ENCODE peak calls at places on chromosomes 5 and 9, in eight cellular contexts. G is H9, S is fibroblast of lung, T is foreskin keratinocyte, K is Panc1, A is suprapubic skin, X is astrocyte, Y is upper lobe of right lung. I is an unnamed sample.

GRCh38 chr5:14672508-14673394 is 8.2 kb downstream of the OTULIN start:
- DNase-seq in G (no peak), S (peak), T (no peak), K (no peak), A (no peak), X (no peak), Y (no peak), I (peak)

GRCh38 chr9:14170973-14171596 is 142.9 kb downstream of the NFIB start:
- DNase-seq in G (no peak), S (peak), T (peak), K (no peak), A (no peak), X (peak), Y (no peak), I (peak)

GRCh38 chr9:122126340-122127333 is 32.9 kb downstream of the NDUFA8 start:
- DNase-seq in G (peak), S (peak), T (peak), K (no peak), A (no peak), X (peak), Y (no peak), I (no peak)

GRCh38 chr5:151079838-151080619 is 805 bp downstream of the TNIP1 start:
- DNase-seq in G (no peak), S (peak), T (peak), K (no peak), A (no peak), X (peak), Y (no peak), I (peak)

GRCh38 chr5:57066921-57067914 is 106.6 kb upstream of the GPBP1 start:
- DNase-seq in G (no peak), S (peak), T (peak), K (no peak), A (no peak), X (peak), Y (no peak), I (peak)

GRCh38 chr5:176750144-176750543 is 60.2 kb upstream of the UNC5A start:
- DNase-seq in G (no peak), S (no peak), T (no peak), K (no peak), A (no peak), X (no peak), Y (peak), I (no peak)

GRCh38 chr5:173094012-173094661 is 38.0 kb downstream of the CREBRF start:
- DNase-seq in G (no peak), S (peak), T (peak), K (no peak), A (no peak), X (peak), Y (no peak), I (peak)

GRCh38 chr9:137106662-137107292 is 7.8 kb downstream of the DPP7 start:
- DNase-seq in G (no peak), S (no peak), T (no peak), K (no peak), A (no peak), X (no peak), Y (no peak), I (no peak)

GRCh38 chr5:157232706-157233105 is 33.2 kb upstream of the CYFIP2 start:
- DNase-seq in G (no peak), S (no peak), T (no peak), K (no peak), A (no peak), X (no peak), Y (no peak), I (no peak)

GRCh38 chr5:131264453-131265200 is 774 bp downstream of the CDC42SE2 start:
- DNase-seq in G (peak), S (peak), T (no peak), K (no peak), A (no peak), X (no peak), Y (peak), I (no peak)

GRCh38 chr5:142851731-142852130 is 81.6 kb downstream of the ARHGAP26 start:
- DNase-seq in G (no peak), S (no peak), T (no peak), K (no peak), A (no peak), X (no peak), Y (no peak), I (no peak)

GRCh38 chr9:135992486-135993408 is 31.6 kb upstream of the UBAC1 start:
- DNase-seq in G (peak), S (peak), T (no peak), K (no peak), A (peak), X (peak), Y (peak), I (peak)

GRCh38 chr9:106296426-106296825 is 566.5 kb upstream of the ZNF462 start:
- DNase-seq in G (no peak), S (no peak), T (no peak), K (no peak), A (no peak), X (no peak), Y (no peak), I (no peak)

DNA sequence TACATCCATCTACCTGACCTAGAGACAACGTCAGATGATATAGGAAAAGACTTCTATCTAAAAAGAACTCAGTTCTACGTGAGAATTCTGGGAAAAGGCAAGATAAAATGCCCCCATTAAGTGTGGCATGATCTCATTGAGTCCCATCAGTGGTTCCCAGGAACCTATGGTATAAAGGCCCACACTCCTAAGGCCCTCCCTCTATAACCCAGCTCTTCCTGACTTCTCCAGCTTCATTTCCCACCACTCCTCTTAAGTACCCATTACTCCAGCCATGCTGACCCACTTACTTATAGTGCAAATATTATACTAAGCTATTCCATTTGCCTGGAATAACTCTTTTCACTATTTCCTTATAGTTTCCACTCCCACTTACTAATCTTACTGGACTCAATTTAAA is 95.4 kb upstream of the NR5A1 start:
- DNase-seq in G (no peak), S (no peak), T (no peak), K (no peak), A (no peak), X (no peak), Y (no peak), I (no peak)
- H3K27ac ChIP-seq in G (no peak), S (no peak), T (no peak), K (no peak), A (peak), X (no peak), Y (peak), I (no peak)

GRCh38 chr5:95646569-95647330 is at the start of gene RFESD:
- DNase-seq in G (peak), S (peak), T (peak), K (peak), A (peak), X (peak), Y (peak), I (peak)
- TF ChIP-seq CTCF in G (peak), S (no peak), T (peak), K (no peak), A (no peak), X (no peak), Y (no peak), I (peak)

DNA sequence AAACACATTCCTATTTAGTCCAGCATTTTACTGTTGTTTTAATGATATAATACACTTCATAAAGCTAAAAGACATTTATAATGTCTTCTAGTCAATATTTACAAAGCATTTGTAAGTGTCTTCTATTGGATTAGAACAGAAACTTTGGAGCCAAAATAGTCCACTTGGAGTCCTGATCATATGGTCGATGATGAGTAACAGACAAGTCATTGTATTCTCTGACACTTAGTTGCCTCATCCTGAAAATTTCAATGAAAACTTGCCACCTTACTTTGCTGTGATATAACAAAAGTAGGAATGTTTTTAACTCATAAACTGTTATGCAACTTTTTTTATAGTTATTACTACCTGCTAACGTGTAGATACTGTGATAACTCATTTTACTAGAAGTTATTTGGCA is 132.5 kb downstream of the GABRB2 start:
- DNase-seq in G (no peak), S (no peak), T (no peak), K (no peak), A (no peak), X (no peak), Y (no peak), I (peak)
- H3K27ac ChIP-seq in G (no peak), S (no peak), T (no peak), K (no peak), A (no peak), X (no peak), Y (no peak), I (no peak)

DNA sequence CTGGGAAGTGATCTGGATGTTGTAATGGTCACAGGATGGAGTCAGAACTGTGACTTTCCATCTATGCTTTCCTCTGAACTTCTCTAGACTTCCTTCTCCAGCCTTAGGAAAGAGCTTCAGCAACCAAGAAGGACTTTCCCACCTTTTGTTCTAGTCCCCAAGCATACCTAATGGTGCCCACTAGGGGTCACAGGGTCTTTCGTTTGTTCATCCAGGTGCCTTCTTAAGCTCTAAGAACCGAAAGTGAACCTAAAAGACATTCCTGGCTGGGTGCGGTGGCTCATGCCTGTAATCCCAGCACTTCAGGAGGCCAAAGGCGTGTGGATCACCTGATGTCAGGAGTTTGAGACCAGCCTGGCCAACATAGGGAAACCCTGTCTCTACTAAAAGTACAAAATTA is 1.8 kb upstream of the WNT8A start:
- DNase-seq in G (peak), S (no peak), T (no peak), K (no peak), A (no peak), X (no peak), Y (no peak), I (no peak)
- TF ChIP-seq CTCF in G (peak), S (no peak), T (peak), K (no peak), A (no peak), X (no peak), Y (no peak), I (peak)

DNA sequence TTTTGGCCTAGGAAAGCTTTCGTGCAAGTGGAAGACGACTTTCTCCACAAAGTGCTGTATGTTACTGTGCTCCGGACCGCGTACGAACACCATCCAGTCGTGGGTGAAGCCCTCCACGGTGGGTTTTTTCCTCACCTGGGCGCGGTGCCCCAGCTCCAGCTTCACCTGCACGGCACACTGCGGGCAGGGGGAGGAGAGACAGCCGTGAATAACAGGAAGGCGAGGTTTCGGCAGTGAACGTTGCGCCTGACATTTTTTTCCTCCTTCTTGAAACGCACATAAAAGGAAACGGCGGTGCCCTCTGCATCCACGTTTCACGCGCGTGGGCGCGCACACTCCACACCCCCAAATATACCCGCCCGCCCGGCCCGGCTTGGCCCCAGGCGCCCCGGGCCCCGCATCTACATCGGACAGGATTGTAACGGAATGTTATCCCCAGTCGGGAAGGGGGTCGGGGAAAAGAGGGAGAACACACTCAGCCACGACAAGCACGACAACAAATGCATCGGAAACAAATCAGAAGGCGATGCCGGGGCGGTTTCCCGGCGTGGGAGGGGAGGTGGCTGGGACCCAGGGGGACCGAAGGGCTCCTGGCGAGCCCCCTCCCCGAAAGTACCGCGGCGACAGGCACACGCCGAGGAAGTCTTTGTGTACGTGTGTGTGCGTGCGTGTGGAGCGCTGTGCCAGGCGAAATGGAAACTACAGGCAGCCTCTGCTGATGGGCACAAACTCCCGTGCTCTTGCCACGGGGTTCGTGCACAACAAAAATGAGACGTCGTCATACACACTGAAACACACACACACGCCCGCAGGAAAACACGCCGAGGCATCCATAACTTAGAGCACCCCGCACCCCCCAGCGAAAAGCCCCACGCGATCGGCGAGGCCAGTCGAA is 1.4 kb downstream of the MLLT3 start:
- DNase-seq in G (peak), S (peak), T (peak), K (no peak), A (peak), X (peak), Y (peak), I (peak)
- H3K27ac ChIP-seq in G (no peak), S (peak), T (peak), K (no peak), A (peak), X (peak), Y (peak), I (no peak)

GRCh38 chr5:60259730-60260129 is 366.2 kb upstream of the PDE4D start:
- DNase-seq in G (no peak), S (no peak), T (no peak), K (no peak), A (no peak), X (no peak), Y (no peak), I (no peak)
- TF ChIP-seq CTCF in G (no peak), S (no peak), T (no peak), K (no peak), A (no peak), X (no peak), Y (no peak), I (no peak)

DNA sequence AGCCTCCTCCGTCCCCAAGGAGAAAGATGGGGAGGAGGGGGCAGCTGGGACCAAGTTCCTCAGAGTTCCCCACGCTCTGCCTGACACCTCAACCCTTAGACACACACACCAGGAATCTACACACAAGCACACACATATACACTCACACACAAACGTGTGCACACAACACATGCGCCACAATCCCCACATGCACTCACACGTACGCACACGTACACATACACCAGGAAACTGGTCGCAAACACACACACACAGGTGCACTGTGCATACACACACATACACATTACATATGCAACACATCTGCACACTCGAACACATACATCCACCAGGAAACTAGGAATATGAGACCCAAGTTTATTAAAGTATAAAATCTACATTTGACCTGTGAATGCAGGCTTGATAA is 50.4 kb downstream of the ROR2 start:
- DNase-seq in G (no peak), S (no peak), T (no peak), K (no peak), A (no peak), X (no peak), Y (no peak), I (no peak)
- H3K27ac ChIP-seq in G (no peak), S (no peak), T (no peak), K (no peak), A (no peak), X (no peak), Y (no peak), I (no peak)

GRCh38 chr5:93300309-93300923 is 280.6 kb downstream of the NR2F1-AS1 start:
- DNase-seq in G (no peak), S (peak), T (no peak), K (no peak), A (no peak), X (no peak), Y (no peak), I (no peak)
- TF ChIP-seq CTCF in G (no peak), S (no peak), T (no peak), K (no peak), A (no peak), X (no peak), Y (no peak), I (no peak)